ENCODE peak calls at places on chromosomes 4 and X, in four cellular contexts. D is CD8-positive, alpha-beta T cell; A is IMR-90; J is left ventricle myocardium inferior. B is an unnamed sample.

GRCh38 chr4:104901438-104901837 is 245.2 kb upstream of the TET2 start:
- DNase-seq in J (no peak), D (no peak), A (no peak), B (no peak)

GRCh38 chr4:154503598-154503997 is 12.0 kb upstream of the DCHS2 start:
- DNase-seq in D (no peak), A (peak; percentile 5), J (no peak), B (no peak)

GRCh38 chr4:8461616-8462015 is 21.0 kb downstream of the TRMT44 start:
- DNase-seq in J (no peak), D (no peak), A (no peak), B (no peak)

GRCh38 chr4:29079260-29079659 is 1640.9 kb upstream of the PCDH7 start:
- DNase-seq in A (no peak), J (no peak), D (no peak), B (no peak)

GRCh38 chr4:177051473-177052060 is 258.1 kb upstream of the NEIL3 start:
- DNase-seq in J (no peak), D (no peak), A (peak; percentile 9), B (no peak)

GRCh38 chr4:24736066-24736465 is 59.3 kb upstream of the SOD3 start:
- DNase-seq in J (no peak), A (peak; percentile 20), D (no peak), B (no peak)

GRCh38 chr4:87108142-87108546 is 112.3 kb downstream of the KLHL8 start:
- DNase-seq in J (no peak), D (no peak), A (peak; percentile 85), B (no peak)

GRCh38 chrX:41923925-41924693 is 755 bp upstream of the CASK start:
- DNase-seq in J (no peak), A (peak; percentile 26), D (peak; percentile 9), B (peak; percentile 70)

GRCh38 chr4:2940267-2941137 is 22.7 kb downstream of the NOP14 start:
- DNase-seq in J (no peak), D (no peak), A (no peak), B (no peak)

GRCh38 chrX:13110427-13111324 is 66.3 kb upstream of the FAM9C start:
- DNase-seq in D (no peak), A (peak; percentile 92), J (peak; percentile 45), B (no peak)

GRCh38 chr4:169410839-169411770 is 140.3 kb upstream of the SH3RF1 start:
- DNase-seq in D (peak; percentile 31), J (no peak), A (peak; percentile 85), B (peak; percentile 60)

GRCh38 chr4:11073621-11074051 is 355.1 kb downstream of the HS3ST1 start:
- DNase-seq in D (no peak), A (no peak), J (peak; percentile 62), B (no peak)

DNA sequence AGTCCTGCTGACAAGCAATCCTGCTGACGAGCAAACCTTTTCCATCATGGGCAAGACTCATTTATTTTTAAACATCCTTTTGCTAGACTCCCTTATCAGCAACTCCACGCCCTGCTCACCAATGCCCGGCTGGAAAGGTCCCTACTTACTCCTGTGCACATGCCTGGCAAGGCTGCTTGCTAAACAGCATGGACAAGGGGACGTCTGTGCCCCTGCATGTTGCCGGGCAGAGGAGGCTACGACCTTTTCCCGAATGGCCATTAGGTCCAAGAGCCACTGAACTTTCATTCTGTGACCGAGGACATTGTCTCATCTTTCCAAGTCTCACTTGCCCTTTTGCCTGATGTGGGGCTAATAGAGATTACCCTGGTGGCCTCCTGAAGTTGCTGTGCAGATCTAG is 98.6 kb downstream of the MGST2 start:
- DNase-seq in D (no peak), A (no peak), J (peak; percentile 47), B (no peak)
- H3K27ac ChIP-seq in D (no peak overlapping the region), A (no peak overlapping the region), J (peak overlapping the region; percentile 92), B (no peak overlapping the region)

GRCh38 chr4:1767058-1767769 is 25.9 kb upstream of the FGFR3 start:
- DNase-seq in D (no peak), J (no peak), A (peak; percentile 2), B (no peak)

GRCh38 chr4:1769692-1770091 is 23.4 kb upstream of the FGFR3 start:
- DNase-seq in A (no peak), D (no peak), J (no peak), B (no peak)

GRCh38 chr4:1767770-1768366 is 25.2 kb upstream of the FGFR3 start:
- DNase-seq in J (no peak), D (no peak), A (peak; percentile 8), B (no peak)

GRCh38 chr4:1770245-1770644 is 22.8 kb upstream of the FGFR3 start:
- DNase-seq in A (no peak), J (no peak), D (no peak), B (no peak)

DNA sequence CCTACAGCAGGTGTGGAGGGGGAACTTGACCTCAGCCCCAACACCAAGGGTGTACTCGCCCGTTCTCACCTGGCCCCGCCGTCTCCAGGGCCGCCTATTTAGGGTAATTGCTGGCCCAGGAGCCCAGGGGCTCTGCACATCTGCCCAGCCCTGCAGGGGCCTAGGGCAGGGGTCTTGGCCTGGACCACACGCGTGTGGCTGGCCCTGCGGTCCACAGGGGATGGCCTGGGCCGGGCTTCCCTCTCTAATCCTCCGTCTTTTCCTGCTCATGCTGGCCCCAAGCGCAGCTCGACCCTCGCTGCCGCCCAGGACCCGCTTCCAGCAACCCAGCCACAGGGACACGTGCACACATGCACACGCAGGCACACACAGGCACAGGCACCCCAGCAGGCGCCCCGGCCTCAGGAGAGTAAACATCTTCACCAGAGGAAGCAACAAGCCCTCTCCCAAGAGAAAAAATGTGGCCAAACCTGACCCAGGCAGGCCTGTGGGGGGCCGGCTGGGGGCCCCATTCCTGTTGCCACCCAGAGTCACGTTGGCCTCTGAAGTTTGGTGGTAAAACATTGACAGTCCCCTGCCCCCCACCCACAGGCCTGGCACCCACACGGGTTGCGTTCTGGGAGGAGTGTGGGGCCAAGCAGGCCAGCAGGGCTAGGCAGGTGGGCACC is 24.6 kb upstream of the FGFR3 start:
- DNase-seq in D (no peak), J (no peak), A (no peak), B (no peak)
- H3K4me1 ChIP-seq in D (no peaks in the 10 kb centered on the region), J (peaks cover 16% of the 10 kb centered on the region), A (peaks cover 2% of the 10 kb centered on the region), B (peaks cover 5% of the 10 kb centered on the region)

GRCh38 chr4:16713271-16713670 is 185.2 kb downstream of the LDB2 start:
- DNase-seq in J (no peak), D (no peak), A (no peak), B (no peak)

GRCh38 chr4:16706251-16706650 is 192.2 kb downstream of the LDB2 start:
- DNase-seq in J (no peak), A (peak; percentile 69), D (no peak), B (no peak)

GRCh38 chr4:16707874-16708273 is 190.6 kb downstream of the LDB2 start:
- DNase-seq in J (no peak), A (peak; percentile 83), D (no peak), B (no peak)

GRCh38 chr4:16714191-16714590 is 184.3 kb downstream of the LDB2 start:
- DNase-seq in D (no peak), J (no peak), A (no peak), B (no peak)

DNA sequence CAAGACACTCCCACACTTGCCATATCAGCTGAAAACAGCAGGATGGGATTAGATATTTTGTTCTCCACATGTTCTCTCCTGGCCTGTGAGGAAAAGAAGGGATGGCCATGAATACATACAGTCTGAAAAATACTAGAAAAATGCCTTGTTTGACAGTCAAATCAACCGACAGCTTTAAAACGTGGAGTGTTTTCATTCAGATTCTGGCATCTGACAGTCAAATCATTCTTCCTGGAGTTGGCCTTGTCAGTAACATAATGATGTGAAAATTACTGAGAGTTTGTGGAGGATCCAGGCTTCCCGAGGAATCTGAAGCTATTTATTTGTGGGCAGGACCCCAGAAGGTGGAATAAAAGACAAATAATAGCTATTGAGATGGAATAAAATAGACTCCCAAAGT is 188.2 kb downstream of the LDB2 start:
- DNase-seq in A (no peak), J (no peak), D (no peak), B (no peak)
- H3K27ac ChIP-seq in A (no peak overlapping the region), J (no peak overlapping the region), D (no peak overlapping the region), B (no peak overlapping the region)

GRCh38 chr4:69822198-69822597 is 37.7 kb downstream of the SULT1E1 start:
- DNase-seq in D (no peak), J (no peak), A (no peak), B (no peak)

GRCh38 chr4:69818060-69818639 is 41.8 kb downstream of the SULT1E1 start:
- DNase-seq in D (no peak), J (no peak), A (no peak), B (no peak)

GRCh38 chr4:69823048-69823447 is 36.9 kb downstream of the SULT1E1 start:
- DNase-seq in A (no peak), J (no peak), D (no peak), B (no peak)

GRCh38 chr4:69828828-69829227 is 31.1 kb downstream of the SULT1E1 start:
- DNase-seq in D (no peak), A (no peak), J (no peak), B (no peak)

DNA sequence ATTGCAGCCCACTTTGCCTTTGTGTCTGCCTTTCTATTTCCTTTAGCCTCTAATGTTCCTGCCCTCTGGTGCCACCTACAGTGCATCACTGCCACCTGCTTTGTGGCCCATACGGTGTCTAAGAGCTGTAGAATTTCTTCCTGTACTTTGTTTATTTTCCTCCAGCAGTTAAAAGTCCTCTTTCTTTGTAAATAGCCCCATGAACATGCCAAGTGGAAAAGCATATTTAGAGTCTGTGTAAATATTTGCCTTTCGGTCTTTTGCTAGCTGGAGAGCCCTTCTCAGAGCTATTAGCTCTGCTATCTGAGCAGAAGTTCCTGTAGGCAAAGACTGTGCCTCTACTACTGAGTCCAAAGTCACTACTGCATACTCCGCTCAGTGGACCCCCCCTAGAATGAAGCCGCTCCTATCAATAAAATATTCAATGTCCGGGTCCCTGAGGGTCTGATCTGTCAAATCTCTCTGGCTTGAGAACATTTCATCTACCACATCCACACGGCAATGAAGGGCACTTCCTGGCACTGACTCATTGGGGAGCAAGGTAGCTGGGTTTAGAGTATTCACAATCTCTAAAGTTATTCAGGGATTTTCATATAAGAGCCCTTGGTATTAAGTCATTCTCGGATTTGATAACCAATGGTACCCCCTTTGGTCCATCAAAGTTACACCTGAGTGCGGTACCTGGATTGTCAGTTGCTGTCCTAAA is 36.3 kb downstream of the SULT1E1 start:
- DNase-seq in D (peak; percentile 23), A (peak; percentile 6), J (no peak), B (peak; percentile 5)
- H3K4me1 ChIP-seq in D (peaks cover 7% of the 10 kb centered on the region), A (no peaks in the 10 kb centered on the region), J (no peaks in the 10 kb centered on the region), B (no peaks in the 10 kb centered on the region)

GRCh38 chrX:132614297-132614696 is 125.5 kb upstream of the MBNL3 start:
- DNase-seq in J (no peak), A (no peak), D (no peak), B (no peak)

GRCh38 chrX:132618810-132619209 is 130.0 kb upstream of the MBNL3 start:
- DNase-seq in J (no peak), A (no peak), D (no peak), B (no peak)

GRCh38 chrX:132612990-132613564 is 124.2 kb upstream of the MBNL3 start:
- DNase-seq in A (peak; percentile 4), D (peak; percentile 11), J (peak; percentile 19), B (peak; percentile 28)

GRCh38 chrX:132613801-132614200 is 125.0 kb upstream of the MBNL3 start:
- DNase-seq in A (no peak), J (no peak), D (no peak), B (no peak)

DNA sequence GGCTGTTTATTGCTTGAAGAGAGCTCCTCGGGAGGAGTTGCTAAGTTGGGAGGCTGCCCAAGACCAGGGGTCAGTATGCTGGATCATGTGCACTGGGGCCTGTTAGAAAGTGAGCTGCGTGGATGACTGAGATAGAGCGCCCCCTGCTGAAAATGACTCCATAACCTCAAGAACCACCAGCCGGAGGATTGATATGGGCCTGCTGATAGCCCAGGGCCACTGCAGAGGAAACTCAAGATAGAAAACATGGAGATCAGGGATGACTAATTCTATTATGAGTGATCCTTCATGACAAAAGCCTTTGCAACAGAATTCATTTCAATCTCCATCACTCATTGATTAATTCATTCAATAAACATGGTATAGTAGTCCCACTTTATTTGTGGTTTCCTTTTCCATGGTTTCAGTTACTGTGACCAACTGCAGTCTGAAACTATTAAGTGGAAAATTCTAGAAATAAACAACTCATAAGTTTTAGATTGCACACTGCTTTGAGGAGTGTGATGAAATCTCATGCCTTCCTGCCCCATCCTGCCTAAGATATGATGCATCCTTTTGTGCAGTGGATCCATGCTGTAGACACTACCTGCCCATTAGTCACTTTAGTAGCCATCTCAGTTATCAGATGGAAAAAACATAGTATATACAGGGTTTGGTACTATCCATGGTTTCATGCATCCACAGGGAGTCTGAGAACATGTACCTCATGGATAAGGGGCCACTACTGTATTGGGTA is 126.7 kb upstream of the MBNL3 start:
- DNase-seq in A (peak; percentile 12), J (no peak), D (peak; percentile 21), B (peak; percentile 15)
- H3K27ac ChIP-seq in A (no peak overlapping the region), J (no peak overlapping the region), D (no peak overlapping the region), B (no peak overlapping the region)

B was measured in CD4-positive, CD25-positive, alpha-beta regulatory T cell.